ENCODE peak calls at places on chromosomes 3 and 15, in five cellular contexts. S is HCEC 1CT, E is esophagus squamous epithelium, I is left cardiac atrium, J is NCI-H1092 treated with DMSO at 0.1 percent for 48 hours. Y is an unnamed sample.

GRCh38 chr3:130345487-130346079 is at the start of gene COL6A5:
- DNase-seq in S (no peak), E (no peak), I (peak), J (no peak), Y (no peak)

GRCh38 chr15:52002351-52002750 is 16.7 kb upstream of the MAPK6 start:
- DNase-seq in S (no peak), E (no peak), I (no peak), J (no peak), Y (no peak)

GRCh38 chr3:129046037-129046731 is 14.4 kb upstream of the GP9 start:
- DNase-seq in S (no peak), E (no peak), I (no peak), J (no peak), Y (peak)

GRCh38 chr3:48928679-48929078 is 10.0 kb downstream of the ARIH2 start:
- DNase-seq in S (no peak), E (no peak), I (no peak), J (no peak), Y (no peak)

GRCh38 chr3:126266291-126266840 is 86.0 kb upstream of the ALDH1L1 start:
- DNase-seq in S (no peak), E (no peak), I (peak), J (no peak), Y (peak)

GRCh38 chr3:101574388-101575156 is 592 bp downstream of the PCNP start:
- DNase-seq in S (peak), E (no peak), I (peak), J (peak), Y (peak)

GRCh38 chr3:123818921-123819429 is 65.2 kb downstream of the MYLK start:
- DNase-seq in S (peak), E (no peak), I (no peak), J (no peak), Y (no peak)

GRCh38 chr3:9422712-9423424 is 25.5 kb downstream of the SETD5 start:
- DNase-seq in S (peak), E (peak), I (peak), J (peak), Y (peak)

GRCh38 chr15:23687143-23687470 is at the start of gene NDN:
- DNase-seq in S (no peak), E (no peak), I (peak), J (no peak), Y (peak)

GRCh38 chr15:89521605-89522004 is 25.2 kb upstream of the RHCG start:
- DNase-seq in S (no peak), E (no peak), I (no peak), J (no peak), Y (no peak)

GRCh38 chr3:41431386-41431785 is 232.1 kb downstream of the CTNNB1 start:
- DNase-seq in S (peak), E (no peak), I (no peak), J (no peak), Y (no peak)

GRCh38 chr15:57544840-57545239 is 46.9 kb upstream of the MYZAP start:
- DNase-seq in S (no peak), E (no peak), I (no peak), J (no peak), Y (no peak)

GRCh38 chr3:45312836-45313493 is 75.4 kb upstream of the LARS2 start:
- DNase-seq in S (no peak), E (no peak), I (no peak), J (no peak), Y (no peak)

GRCh38 chr3:33061782-33062181 is 35.2 kb downstream of the GLB1 start:
- DNase-seq in S (peak), E (no peak), I (no peak), J (no peak), Y (no peak)

GRCh38 chr3:13011369-13012227 is 61.6 kb downstream of the IQSEC1 start:
- DNase-seq in S (no peak), E (peak), I (no peak), J (peak), Y (peak)

GRCh38 chr15:64515825-64516224 is 55.4 kb downstream of the ZNF609 start:
- DNase-seq in S (no peak), E (no peak), I (no peak), J (no peak), Y (no peak)

GRCh38 chr3:66482005-66482404 is 18.8 kb downstream of the LRIG1 start:
- DNase-seq in S (no peak), E (no peak), I (no peak), J (peak), Y (no peak)

GRCh38 chr3:127612966-127613365 is 14.8 kb downstream of the MCM2 start:
- DNase-seq in S (no peak), E (no peak), I (no peak), J (no peak), Y (no peak)

GRCh38 chr3:163785693-163786092 is 1292.6 kb downstream of the SI start:
- DNase-seq in S (no peak), E (no peak), I (no peak), J (no peak), Y (no peak)

GRCh38 chr3:16173696-16174355 is 654 bp upstream of the GALNT15 start:
- DNase-seq in S (peak), E (no peak), I (no peak), J (no peak), Y (no peak)

GRCh38 chr3:46008058-46008457 is 12.4 kb upstream of the FYCO1 start:
- DNase-seq in S (no peak), E (no peak), I (no peak), J (no peak), Y (no peak)

GRCh38 chr15:31346367-31347066 is 19.9 kb downstream of the KLF13 start:
- DNase-seq in S (no peak), E (no peak), I (no peak), J (no peak), Y (no peak)

GRCh38 chr3:185728630-185729334 is 96.1 kb downstream of the IGF2BP2 start:
- DNase-seq in S (peak), E (no peak), I (no peak), J (no peak), Y (no peak)

GRCh38 chr3:100185847-100186246 is 71.5 kb upstream of the FILIP1L start:
- DNase-seq in S (no peak), E (no peak), I (no peak), J (no peak), Y (no peak)

GRCh38 chr3:23567917-23568316 is 237.8 kb upstream of the UBE2E1 start:
- DNase-seq in S (peak), E (no peak), I (no peak), J (no peak), Y (no peak)

GRCh38 chr15:96230557-96231181 is 99.8 kb upstream of the NR2F2 start:
- DNase-seq in S (peak), E (no peak), I (no peak), J (no peak), Y (no peak)

GRCh38 chr15:82132742-82133141 is 86.9 kb upstream of the MEX3B start:
- DNase-seq in S (peak), E (no peak), I (no peak), J (no peak), Y (no peak)

Y was measured in sigmoid colon.